ENCODE peak calls at places on chromosome 21, in seven cellular contexts. P is adrenal gland; R is GM23338; S is stimulated activated CD8-positive, alpha-beta memory T cell treated with anti-CD3 and anti-CD28 coated beads, Interleukin-15, amount 100 ng/mL, for 4 hours; C is sciatic nerve; M is neuronal stem cell; E is fibroblast of mammary gland. I is an unnamed sample.

GRCh38 chr21:29164330-29164942 is 34.0 kb downstream of the MAP3K7CL start:
- DNase-seq in P (no peak), R (peak), S (no peak), C (no peak), M (no peak), E (peak), I (no peak)

GRCh38 chr21:43021191-43021590 is 46.8 kb downstream of the PKNOX1 start:
- DNase-seq in P (no peak), R (no peak), S (no peak), C (no peak), M (no peak), E (no peak), I (no peak)

GRCh38 chr21:46605759-46606426 is 1.0 kb upstream of the S100B start:
- DNase-seq in P (peak), R (no peak), S (peak), C (no peak), M (no peak), E (no peak), I (no peak)

GRCh38 chr21:36976882-36977651 is 10.6 kb upstream of the HLCS start:
- DNase-seq in P (peak), R (peak), S (no peak), C (no peak), M (peak), E (peak), I (no peak)

GRCh38 chr21:39258207-39258606 is 55.2 kb downstream of the BRWD1 start:
- DNase-seq in P (no peak), R (no peak), S (no peak), C (no peak), M (no peak), E (no peak), I (no peak)

GRCh38 chr21:45333583-45334121 is 46.0 kb upstream of the POFUT2 start:
- DNase-seq in P (no peak), R (no peak), S (no peak), C (peak), M (no peak), E (no peak), I (no peak)

GRCh38 chr21:46155514-46156377 is at the start of gene FTCD:
- DNase-seq in P (peak), R (no peak), S (no peak), C (peak), M (no peak), E (no peak), I (no peak)

GRCh38 chr21:45262041-45262581 is 25.6 kb downstream of the POFUT2 start:
- DNase-seq in P (peak), R (no peak), S (no peak), C (no peak), M (no peak), E (no peak), I (no peak)

GRCh38 chr21:44000360-44000759 is 11.7 kb upstream of the TRAPPC10 start:
- DNase-seq in P (no peak), R (no peak), S (no peak), C (no peak), M (no peak), E (no peak), I (no peak)

GRCh38 chr21:33036430-33037162 is 10.9 kb downstream of the OLIG2 start:
- DNase-seq in P (peak), R (no peak), S (peak), C (no peak), M (no peak), E (peak), I (no peak)

GRCh38 chr21:37198989-37199924 is 67.9 kb downstream of the VPS26C start:
- DNase-seq in P (no peak), R (no peak), S (no peak), C (no peak), M (no peak), E (no peak), I (no peak)

GRCh38 chr21:41170442-41170841 is 2.5 kb downstream of the BACE2 start:
- DNase-seq in P (no peak), R (peak), S (no peak), C (no peak), M (peak), E (peak), I (no peak)

GRCh38 chr21:34661848-34662247 is 6.9 kb upstream of the CLIC6 start:
- DNase-seq in P (no peak), R (no peak), S (no peak), C (no peak), M (no peak), E (no peak), I (no peak)

GRCh38 chr21:36183144-36183795 is 26.6 kb downstream of the DOP1B start:
- DNase-seq in P (no peak), R (no peak), S (no peak), C (no peak), M (no peak), E (peak), I (no peak)